ENCODE peak calls at places on chromosomes 12 and 14, in ten cellular contexts. One of them, this sample, is unnamed.

GRCh38 chr12:6364037-6364360 is 11.4 kb downstream of the SCNN1A start:
- DNase-seq in heart left ventricle: peak
- DNase-seq in heart right ventricle: peak
- DNase-seq in IMR-90: no peak
- DNase-seq in stimulated activated CD4-positive, alpha-beta T cell treated with anti-CD3 and anti-CD28 coated beads, Interleukin-4, amount 100 ng/mL, for 1 hour: peak
- DNase-seq in CD8-positive, alpha-beta T cell: peak
- DNase-seq in cardiac septum: no peak
- DNase-seq in hippocampal formation: no peak
- DNase-seq in stromal cell of bone marrow: no peak
- DNase-seq in A549: no peak
- DNase-seq in this sample: no peak

GRCh38 chr12:14567311-14568195 is at the start of gene PLBD1:
- DNase-seq in heart left ventricle: peak
- DNase-seq in heart right ventricle: peak
- DNase-seq in IMR-90: no peak
- DNase-seq in stimulated activated CD4-positive, alpha-beta T cell treated with anti-CD3 and anti-CD28 coated beads, Interleukin-4, amount 100 ng/mL, for 1 hour: peak
- DNase-seq in CD8-positive, alpha-beta T cell: no peak
- DNase-seq in cardiac septum: peak
- DNase-seq in hippocampal formation: no peak
- DNase-seq in stromal cell of bone marrow: peak
- DNase-seq in A549: peak
- DNase-seq in this sample: peak

GRCh38 chr12:28172434-28173030 is 17.7 kb upstream of the CCDC91 start:
- DNase-seq in heart left ventricle: no peak
- DNase-seq in heart right ventricle: no peak
- DNase-seq in IMR-90: peak
- DNase-seq in stimulated activated CD4-positive, alpha-beta T cell treated with anti-CD3 and anti-CD28 coated beads, Interleukin-4, amount 100 ng/mL, for 1 hour: no peak
- DNase-seq in CD8-positive, alpha-beta T cell: no peak
- DNase-seq in cardiac septum: no peak
- DNase-seq in hippocampal formation: no peak
- DNase-seq in stromal cell of bone marrow: peak
- DNase-seq in A549: peak
- DNase-seq in this sample: peak

GRCh38 chr12:63882844-63883243 is 38.3 kb downstream of the SRGAP1 start:
- DNase-seq in heart left ventricle: peak
- DNase-seq in heart right ventricle: peak
- DNase-seq in IMR-90: peak
- DNase-seq in stimulated activated CD4-positive, alpha-beta T cell treated with anti-CD3 and anti-CD28 coated beads, Interleukin-4, amount 100 ng/mL, for 1 hour: no peak
- DNase-seq in CD8-positive, alpha-beta T cell: no peak
- DNase-seq in cardiac septum: no peak
- DNase-seq in hippocampal formation: no peak
- DNase-seq in stromal cell of bone marrow: no peak
- DNase-seq in A549: no peak
- DNase-seq in this sample: peak

GRCh38 chr14:91115986-91116385 is 2.1 kb downstream of the DGLUCY start:
- DNase-seq in heart left ventricle: no peak
- DNase-seq in heart right ventricle: no peak
- DNase-seq in IMR-90: peak
- DNase-seq in stimulated activated CD4-positive, alpha-beta T cell treated with anti-CD3 and anti-CD28 coated beads, Interleukin-4, amount 100 ng/mL, for 1 hour: no peak
- DNase-seq in CD8-positive, alpha-beta T cell: no peak
- DNase-seq in cardiac septum: no peak
- DNase-seq in hippocampal formation: no peak
- DNase-seq in stromal cell of bone marrow: no peak
- DNase-seq in A549: no peak
- DNase-seq in this sample: no peak

GRCh38 chr14:86457729-86458128 is 927.8 kb downstream of the FLRT2 start:
- DNase-seq in heart left ventricle: no peak
- DNase-seq in heart right ventricle: no peak
- DNase-seq in IMR-90: no peak
- DNase-seq in stimulated activated CD4-positive, alpha-beta T cell treated with anti-CD3 and anti-CD28 coated beads, Interleukin-4, amount 100 ng/mL, for 1 hour: no peak
- DNase-seq in CD8-positive, alpha-beta T cell: no peak
- DNase-seq in cardiac septum: no peak
- DNase-seq in hippocampal formation: no peak
- DNase-seq in stromal cell of bone marrow: no peak
- DNase-seq in A549: no peak
- DNase-seq in this sample: no peak

GRCh38 chr12:118098456-118098855 is 5.4 kb downstream of the VSIG10 start:
- DNase-seq in heart left ventricle: no peak
- DNase-seq in heart right ventricle: no peak
- DNase-seq in IMR-90: no peak
- DNase-seq in stimulated activated CD4-positive, alpha-beta T cell treated with anti-CD3 and anti-CD28 coated beads, Interleukin-4, amount 100 ng/mL, for 1 hour: no peak
- DNase-seq in CD8-positive, alpha-beta T cell: no peak
- DNase-seq in cardiac septum: no peak
- DNase-seq in hippocampal formation: no peak
- DNase-seq in stromal cell of bone marrow: no peak
- DNase-seq in A549: no peak
- DNase-seq in this sample: no peak

GRCh38 chr12:117188961-117189724 is 1.1 kb downstream of the FBXO21 start:
- DNase-seq in heart left ventricle: peak
- DNase-seq in heart right ventricle: peak
- DNase-seq in IMR-90: peak
- DNase-seq in stimulated activated CD4-positive, alpha-beta T cell treated with anti-CD3 and anti-CD28 coated beads, Interleukin-4, amount 100 ng/mL, for 1 hour: no peak
- DNase-seq in CD8-positive, alpha-beta T cell: no peak
- DNase-seq in cardiac septum: no peak
- DNase-seq in hippocampal formation: peak
- DNase-seq in stromal cell of bone marrow: no peak
- DNase-seq in A549: no peak
- DNase-seq in this sample: no peak

GRCh38 chr14:51240804-51241380 is 845 bp downstream of the TMX1 start:
- DNase-seq in heart left ventricle: no peak
- DNase-seq in heart right ventricle: no peak
- DNase-seq in IMR-90: no peak
- DNase-seq in stimulated activated CD4-positive, alpha-beta T cell treated with anti-CD3 and anti-CD28 coated beads, Interleukin-4, amount 100 ng/mL, for 1 hour: no peak
- DNase-seq in CD8-positive, alpha-beta T cell: no peak
- DNase-seq in cardiac septum: no peak
- DNase-seq in hippocampal formation: no peak
- DNase-seq in stromal cell of bone marrow: no peak
- DNase-seq in A549: no peak
- DNase-seq in this sample: no peak

GRCh38 chr14:65225299-65226159 is 123.2 kb upstream of the MAX start:
- DNase-seq in heart left ventricle: no peak
- DNase-seq in heart right ventricle: no peak
- DNase-seq in IMR-90: no peak
- DNase-seq in stimulated activated CD4-positive, alpha-beta T cell treated with anti-CD3 and anti-CD28 coated beads, Interleukin-4, amount 100 ng/mL, for 1 hour: no peak
- DNase-seq in CD8-positive, alpha-beta T cell: no peak
- DNase-seq in cardiac septum: no peak
- DNase-seq in hippocampal formation: no peak
- DNase-seq in stromal cell of bone marrow: no peak
- DNase-seq in A549: no peak
- DNase-seq in this sample: peak

GRCh38 chr12:94079965-94080683 is 68.3 kb upstream of the PLXNC1 start:
- DNase-seq in heart left ventricle: no peak
- DNase-seq in heart right ventricle: no peak
- DNase-seq in IMR-90: no peak
- DNase-seq in stimulated activated CD4-positive, alpha-beta T cell treated with anti-CD3 and anti-CD28 coated beads, Interleukin-4, amount 100 ng/mL, for 1 hour: no peak
- DNase-seq in CD8-positive, alpha-beta T cell: no peak
- DNase-seq in cardiac septum: no peak
- DNase-seq in hippocampal formation: no peak
- DNase-seq in stromal cell of bone marrow: peak
- DNase-seq in A549: no peak
- DNase-seq in this sample: no peak

GRCh38 chr12:105423921-105424320 is 93.4 kb downstream of the C12orf75 start:
- DNase-seq in heart left ventricle: no peak
- DNase-seq in heart right ventricle: no peak
- DNase-seq in IMR-90: no peak
- DNase-seq in stimulated activated CD4-positive, alpha-beta T cell treated with anti-CD3 and anti-CD28 coated beads, Interleukin-4, amount 100 ng/mL, for 1 hour: no peak
- DNase-seq in CD8-positive, alpha-beta T cell: no peak
- DNase-seq in cardiac septum: no peak
- DNase-seq in hippocampal formation: no peak
- DNase-seq in stromal cell of bone marrow: no peak
- DNase-seq in A549: no peak
- DNase-seq in this sample: no peak

GRCh38 chr14:99246536-99247083 is 25.4 kb downstream of the BCL11B start:
- DNase-seq in heart left ventricle: no peak
- DNase-seq in heart right ventricle: no peak
- DNase-seq in IMR-90: no peak
- DNase-seq in stimulated activated CD4-positive, alpha-beta T cell treated with anti-CD3 and anti-CD28 coated beads, Interleukin-4, amount 100 ng/mL, for 1 hour: peak
- DNase-seq in CD8-positive, alpha-beta T cell: peak
- DNase-seq in cardiac septum: no peak
- DNase-seq in hippocampal formation: no peak
- DNase-seq in stromal cell of bone marrow: no peak
- DNase-seq in A549: no peak
- DNase-seq in this sample: no peak

GRCh38 chr14:90024910-90025309 is 36.9 kb upstream of the KCNK13 start:
- DNase-seq in heart left ventricle: no peak
- DNase-seq in heart right ventricle: no peak
- DNase-seq in IMR-90: no peak
- DNase-seq in stimulated activated CD4-positive, alpha-beta T cell treated with anti-CD3 and anti-CD28 coated beads, Interleukin-4, amount 100 ng/mL, for 1 hour: no peak
- DNase-seq in CD8-positive, alpha-beta T cell: no peak
- DNase-seq in cardiac septum: no peak
- DNase-seq in hippocampal formation: no peak
- DNase-seq in stromal cell of bone marrow: no peak
- DNase-seq in A549: no peak
- DNase-seq in this sample: no peak

GRCh38 chr12:118060301-118061010 is 523 bp downstream of the WSB2 start:
- DNase-seq in heart left ventricle: peak
- DNase-seq in heart right ventricle: peak
- DNase-seq in IMR-90: no peak
- DNase-seq in stimulated activated CD4-positive, alpha-beta T cell treated with anti-CD3 and anti-CD28 coated beads, Interleukin-4, amount 100 ng/mL, for 1 hour: peak
- DNase-seq in CD8-positive, alpha-beta T cell: peak
- DNase-seq in cardiac septum: peak
- DNase-seq in hippocampal formation: peak
- DNase-seq in stromal cell of bone marrow: no peak
- DNase-seq in A549: peak
- DNase-seq in this sample: peak

GRCh38 chr12:4899361-4899760 is 10.3 kb upstream of the KCNA1 start:
- DNase-seq in heart left ventricle: no peak
- DNase-seq in heart right ventricle: no peak
- DNase-seq in IMR-90: no peak
- DNase-seq in stimulated activated CD4-positive, alpha-beta T cell treated with anti-CD3 and anti-CD28 coated beads, Interleukin-4, amount 100 ng/mL, for 1 hour: no peak
- DNase-seq in CD8-positive, alpha-beta T cell: no peak
- DNase-seq in cardiac septum: no peak
- DNase-seq in hippocampal formation: no peak
- DNase-seq in stromal cell of bone marrow: no peak
- DNase-seq in A549: no peak
- DNase-seq in this sample: peak

GRCh38 chr12:38892090-38892786 is 13.2 kb downstream of the CPNE8 start:
- DNase-seq in heart left ventricle: no peak
- DNase-seq in heart right ventricle: no peak
- DNase-seq in IMR-90: no peak
- DNase-seq in stimulated activated CD4-positive, alpha-beta T cell treated with anti-CD3 and anti-CD28 coated beads, Interleukin-4, amount 100 ng/mL, for 1 hour: no peak
- DNase-seq in CD8-positive, alpha-beta T cell: no peak
- DNase-seq in cardiac septum: no peak
- DNase-seq in hippocampal formation: no peak
- DNase-seq in stromal cell of bone marrow: no peak
- DNase-seq in A549: peak
- DNase-seq in this sample: peak

GRCh38 chr14:31428011-31428410 is 7.7 kb upstream of the HEATR5A start:
- DNase-seq in heart left ventricle: no peak
- DNase-seq in heart right ventricle: no peak
- DNase-seq in IMR-90: no peak
- DNase-seq in stimulated activated CD4-positive, alpha-beta T cell treated with anti-CD3 and anti-CD28 coated beads, Interleukin-4, amount 100 ng/mL, for 1 hour: no peak
- DNase-seq in CD8-positive, alpha-beta T cell: no peak
- DNase-seq in cardiac septum: no peak
- DNase-seq in hippocampal formation: no peak
- DNase-seq in stromal cell of bone marrow: no peak
- DNase-seq in A549: no peak
- DNase-seq in this sample: no peak